ENCODE peak calls at places on chromosomes 13 and 19, in five cellular contexts. P is tibial nerve; K is CD8-positive, alpha-beta T cell; O is tibial artery; G is A549. U is an unnamed sample. For H3K4me1, the result is how much of the 10 kb centered on the place peaks cover.

GRCh38 chr13:112783946-112784500 is 94.2 kb downstream of the ATP11A start:
- DNase-seq in P (no peak), O (no peak), G (no peak), K (no peak), U (no peak)

GRCh38 chr19:8609210-8610040 is 1.1 kb downstream of the ADAMTS10 start:
- DNase-seq in G (peak), O (peak), K (peak), P (peak), U (no peak)

GRCh38 chr19:48455171-48455907 is at the start of gene KCNJ14:
- DNase-seq in P (no peak), O (no peak), G (no peak), K (no peak), U (no peak)

GRCh38 chr13:22040810-22041364 is 370.0 kb downstream of the FGF9 start:
- DNase-seq in O (no peak), G (peak), K (no peak), P (no peak), U (no peak)

GRCh38 chr19:33195711-33196347 is 1.7 kb downstream of the LRP3 start:
- DNase-seq in O (no peak), P (no peak), K (no peak), G (no peak), U (no peak)

GRCh38 chr13:27813826-27814225 is 21.5 kb downstream of the GSX1 start:
- DNase-seq in G (no peak), K (no peak), P (no peak), O (no peak), U (no peak)

GRCh38 chr19:29467824-29468401 is 57.9 kb upstream of the VSTM2B start:
- DNase-seq in P (no peak), O (no peak), G (peak), K (peak), U (peak)

GRCh38 chr13:21674271-21675009 is 3.6 kb downstream of the FGF9 start:
- DNase-seq in G (no peak), O (no peak), K (peak), P (no peak), U (no peak)

GRCh38 chr19:47619763-47620162 is 10.8 kb downstream of the BICRA start:
- DNase-seq in P (no peak), O (no peak), K (no peak), G (no peak), U (peak)

GRCh38 chr19:892243-892996 is 567 bp downstream of the MED16 start:
- DNase-seq in G (no peak), P (no peak), K (peak), O (no peak), U (no peak)

GRCh38 chr13:114107686-114108081 is 24.7 kb downstream of the RASA3 start:
- DNase-seq in K (peak), P (no peak), G (no peak), O (peak), U (no peak)

GRCh38 chr13:90427322-90428272 is 919.9 kb upstream of the MIR17HG start:
- DNase-seq in K (no peak), G (no peak), P (no peak), O (no peak), U (no peak)

GRCh38 chr13:75326173-75327131 is 155.5 kb downstream of the TBC1D4 start:
- DNase-seq in K (peak), P (no peak), O (no peak), G (no peak), U (no peak)

GRCh38 chr13:24053505-24054251 is 106.8 kb upstream of the SPATA13 start:
- DNase-seq in K (peak), O (no peak), G (peak), P (no peak), U (peak)

GRCh38 chr13:109135018-109135417 is 505.6 kb downstream of the MYO16 start:
- DNase-seq in G (peak), O (no peak), P (no peak), K (no peak), U (no peak)

GRCh38 chr13:32737679-32738078 is 151.4 kb downstream of the PDS5B start:
- DNase-seq in P (no peak), O (no peak), G (no peak), K (no peak), U (no peak)

GRCh38 chr13:42049454-42049780 is 969 bp downstream of the DGKH start:
- DNase-seq in G (no peak), P (no peak), K (no peak), O (no peak), U (no peak)

GRCh38 chr13:40637644-40638043 is 28.8 kb downstream of the FOXO1 start:
- DNase-seq in K (no peak), O (no peak), G (no peak), P (no peak), U (no peak)

GRCh38 chr13:109883181-109884180 is 97.1 kb upstream of the IRS2 start:
- DNase-seq in K (no peak), P (no peak), G (no peak), O (no peak), U (no peak)

GRCh38 chr13:21181671-21182070 is 5.2 kb downstream of the MRPL57 start:
- DNase-seq in P (no peak), G (no peak), K (no peak), O (no peak), U (no peak)

GRCh38 chr19:42076375-42076944 is 494 bp downstream of the ZNF574 start:
- DNase-seq in O (no peak), P (peak), K (no peak), G (no peak), U (no peak)

GRCh38 chr19:6725513-6726231 is 5.2 kb upstream of the C3 start:
- DNase-seq in K (no peak), O (no peak), P (no peak), G (no peak), U (no peak)

GRCh38 chr13:40181203-40181845 is 485.1 kb downstream of the FOXO1 start:
- DNase-seq in G (peak), O (no peak), P (no peak), K (no peak), U (no peak)

GRCh38 chr19:38735257-38735686 is 9.0 kb downstream of the CAPN12 start:
- DNase-seq in K (peak), P (no peak), O (no peak), G (peak), U (no peak)

GRCh38 chr19:38736413-38737280 is 7.6 kb downstream of the CAPN12 start:
- DNase-seq in G (peak), P (no peak), O (no peak), K (peak), U (peak)

GRCh38 chr19:38734426-38735256 is 9.6 kb downstream of the CAPN12 start:
- DNase-seq in G (peak), P (no peak), O (no peak), K (peak), U (no peak)

GRCh38 chr19:38737297-38737865 is 6.9 kb downstream of the CAPN12 start:
- DNase-seq in K (no peak), O (no peak), G (peak), P (no peak), U (no peak)

DNA sequence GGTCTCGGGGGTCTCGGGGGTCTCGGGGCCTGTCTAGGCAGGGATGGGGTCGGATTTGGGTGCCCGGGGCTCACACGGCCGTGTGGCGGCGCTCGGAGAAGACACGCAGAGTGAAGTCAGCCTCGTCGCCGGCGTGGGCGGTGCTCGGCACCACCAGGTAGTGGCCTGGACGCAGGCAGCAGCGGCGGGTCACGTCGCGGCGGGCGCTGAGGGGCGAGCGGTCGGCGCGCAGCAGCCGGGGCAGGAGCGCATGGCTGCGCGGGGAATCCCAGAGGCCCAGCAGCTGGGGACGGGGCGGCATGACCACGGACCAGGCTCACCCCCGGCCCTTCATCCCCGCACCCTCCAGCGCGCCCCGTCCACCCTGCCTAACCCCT is 8.2 kb downstream of the CAPN12 start:
- DNase-seq in P (no peak), O (no peak), K (peak), G (peak), U (no peak)
- H3K4me3 ChIP-seq in P (peak), O (peak), K (peak), G (peak), U (peak)

GRCh38 chr19:19532806-19533701 is 4.3 kb downstream of the YJEFN3 start:
- DNase-seq in G (no peak), O (no peak), P (no peak), K (no peak), U (no peak)
- H3K4me1 ChIP-seq in G (under half), O (under half), P (under half), K (under half), U (under half)

DNA sequence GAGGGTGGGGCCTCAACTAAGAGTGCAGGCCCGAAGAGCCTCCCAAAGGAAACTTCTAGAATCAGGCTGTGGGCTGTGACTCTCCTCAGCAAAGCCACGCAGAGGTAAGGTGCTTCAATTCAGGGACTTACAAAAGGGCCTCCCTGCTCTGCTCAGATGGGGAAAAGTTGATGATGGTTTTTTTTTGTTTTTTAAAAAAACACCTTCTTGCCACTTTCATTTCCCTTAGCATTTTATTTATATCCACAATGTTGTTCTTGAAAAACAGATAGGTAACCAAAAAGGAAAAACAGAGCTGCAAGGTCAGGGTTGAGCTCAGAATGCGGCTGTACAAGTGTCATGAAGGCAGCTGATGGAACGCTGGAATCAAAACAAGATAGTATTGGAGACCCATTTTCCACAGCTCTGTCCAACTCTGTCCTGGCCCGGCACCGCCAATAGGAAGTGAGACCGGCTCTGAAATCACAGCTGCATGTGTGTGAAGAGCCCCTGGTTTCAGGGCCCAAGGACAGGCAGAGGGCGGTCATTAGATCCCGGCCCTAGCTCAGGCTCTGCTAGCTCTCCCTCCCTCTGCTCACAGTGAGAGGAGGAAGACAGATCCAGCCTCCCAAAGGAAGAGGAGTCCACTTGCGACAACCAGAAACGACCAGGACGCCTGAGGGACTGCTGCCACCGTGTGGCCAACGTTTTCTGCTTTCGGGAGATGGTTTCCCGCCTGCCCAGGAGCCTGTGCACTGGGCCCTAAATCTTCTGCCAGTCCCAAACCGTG is 58.3 kb downstream of the KLF2 start:
- DNase-seq in G (peak), O (peak), K (peak), P (peak), U (peak)
- H3K4me3 ChIP-seq in G (no peak), O (peak), K (peak), P (no peak), U (no peak)

GRCh38 chr13:46604226-46604968 is 51.4 kb downstream of the LRCH1 start:
- DNase-seq in O (no peak), P (no peak), G (no peak), K (no peak), U (no peak)

GRCh38 chr13:46606915-46607413 is 54.0 kb downstream of the LRCH1 start:
- DNase-seq in P (no peak), G (no peak), O (no peak), K (no peak), U (no peak)

GRCh38 chr13:46605824-46606554 is 53.0 kb downstream of the LRCH1 start:
- DNase-seq in P (no peak), O (no peak), K (no peak), G (no peak), U (no peak)

GRCh38 chr13:46603165-46603603 is 50.2 kb downstream of the LRCH1 start:
- DNase-seq in O (no peak), G (peak), K (no peak), P (no peak), U (no peak)

GRCh38 chr13:46605089-46605488 is 52.1 kb downstream of the LRCH1 start:
- DNase-seq in O (no peak), P (no peak), G (no peak), K (no peak), U (no peak)
- H3K4me1 ChIP-seq in O (under half), P (half or more), G (half or more), K (under half), U (under half)